ENCODE peak calls at places on chromosomes 2 and 18, in six cellular contexts. N is psoas muscle, I is HuH-7.5, F is NCI-H446 treated with DMSO at 0.1 percent for 48 hours, B is epithelial cell of esophagus, Q is RWPE1. W is an unnamed sample.

GRCh38 chr2:237904806-237905599 is 45.6 kb downstream of the RAMP1 start:
- DNase-seq in N (peak; percentile 77), I (no peak), F (no peak), B (no peak), Q (no peak), W (no peak)

GRCh38 chr2:191917430-191917881 is 70.6 kb upstream of the CAVIN2 start:
- DNase-seq in N (no peak), I (no peak), F (no peak), B (peak; percentile 29), Q (no peak), W (no peak)

GRCh38 chr2:73142937-73143336 is 30.2 kb upstream of the RAB11FIP5 start:
- DNase-seq in N (no peak), I (no peak), F (no peak), B (no peak), Q (no peak), W (no peak)

GRCh38 chr2:144751142-144751905 is 231.4 kb upstream of the ZEB2 start:
- DNase-seq in N (no peak), I (no peak), F (no peak), B (no peak), Q (no peak), W (no peak)

GRCh38 chr2:184793196-184793595 is 194.9 kb downstream of the ZNF804A start:
- DNase-seq in N (no peak), I (no peak), F (no peak), B (no peak), Q (no peak), W (no peak)

GRCh38 chr18:8657873-8658521 is 47.4 kb upstream of the MTCL1 start:
- DNase-seq in N (no peak), I (no peak), F (peak; percentile 74), B (peak; percentile 76), Q (no peak), W (no peak)

GRCh38 chr2:196331143-196331542 is 159.8 kb upstream of the STK17B start:
- DNase-seq in N (no peak), I (peak; percentile 15), F (no peak), B (peak; percentile 11), Q (no peak), W (no peak)

GRCh38 chr2:42045956-42046748 is 1.7 kb upstream of the PKDCC start:
- DNase-seq in N (no peak), I (no peak), F (no peak), B (no peak), Q (no peak), W (peak; percentile 63)

GRCh38 chr2:109144271-109144670 is 15.3 kb downstream of the SH3RF3 start:
- DNase-seq in N (no peak), I (no peak), F (no peak), B (no peak), Q (no peak), W (no peak)

GRCh38 chr18:8424917-8425725 is 184.1 kb upstream of the RAB12 start:
- DNase-seq in N (no peak), I (no peak), F (no peak), B (peak; percentile 94), Q (peak; percentile 78), W (no peak)

GRCh38 chr2:120935339-120936313 is 200.0 kb downstream of the GLI2 start:
- DNase-seq in N (no peak), I (peak; percentile 59), F (no peak), B (no peak), Q (peak; percentile 61), W (peak; percentile 55)

GRCh38 chr2:60100034-60100433 is 453.4 kb downstream of the BCL11A start:
- DNase-seq in N (peak; percentile 15), I (no peak), F (no peak), B (no peak), Q (no peak), W (no peak)

GRCh38 chr2:230902180-230902899 is 22.7 kb downstream of the GPR55 start:
- DNase-seq in N (no peak), I (peak; percentile 55), F (no peak), B (peak; percentile 72), Q (peak; percentile 71), W (peak; percentile 60)

GRCh38 chr2:45851576-45852304 is 200.3 kb downstream of the PRKCE start:
- DNase-seq in N (peak; percentile 20), I (no peak), F (no peak), B (peak; percentile 87), Q (peak; percentile 86), W (no peak)

GRCh38 chr18:3579701-3580100 is 129.7 kb downstream of the TGIF1 start:
- DNase-seq in N (no peak), I (no peak), F (no peak), B (peak; percentile 75), Q (no peak), W (no peak)

GRCh38 chr2:166106431-166107015 is 21.3 kb downstream of the SCN1A start:
- DNase-seq in N (no peak), I (no peak), F (peak; percentile 64), B (no peak), Q (no peak), W (no peak)

GRCh38 chr2:164766217-164766616 is 75.4 kb downstream of the COBLL1 start:
- DNase-seq in N (no peak), I (no peak), F (no peak), B (peak; percentile 4), Q (no peak), W (no peak)

GRCh38 chr2:191930205-191930604 is 83.3 kb upstream of the CAVIN2 start:
- DNase-seq in N (no peak), I (no peak), F (no peak), B (no peak), Q (no peak), W (no peak)

GRCh38 chr2:191045141-191045540 is 31.2 kb upstream of the STAT1 start:
- DNase-seq in N (no peak), I (no peak), F (no peak), B (no peak), Q (no peak), W (no peak)

GRCh38 chr2:236254674-236255073 is 9.5 kb downstream of the ASB18 start:
- DNase-seq in N (no peak), I (no peak), F (no peak), B (no peak), Q (no peak), W (no peak)

GRCh38 chr2:3487432-3487831 is 31.9 kb downstream of the ADI1 start:
- DNase-seq in N (no peak), I (no peak), F (no peak), B (no peak), Q (no peak), W (no peak)

GRCh38 chr2:174760845-174761473 is 3.3 kb downstream of the CHRNA1 start:
- DNase-seq in N (no peak), I (no peak), F (no peak), B (no peak), Q (no peak), W (no peak)

GRCh38 chr18:76351961-76352581 is 143.0 kb downstream of the ZNF516 start:
- DNase-seq in N (peak; percentile 54), I (peak; percentile 42), F (no peak), B (no peak), Q (peak; percentile 87), W (peak; percentile 49)

GRCh38 chr18:8029061-8029460 is 461.9 kb downstream of the PTPRM start:
- DNase-seq in N (no peak), I (no peak), F (no peak), B (no peak), Q (no peak), W (no peak)

GRCh38 chr18:46712406-46712805 is 44.4 kb downstream of the ST8SIA5 start:
- DNase-seq in N (peak; percentile 34), I (no peak), F (peak; percentile 2), B (no peak), Q (no peak), W (no peak)

GRCh38 chr2:158024288-158024898 is 77.3 kb upstream of the UPP2 start:
- DNase-seq in N (peak; percentile 35), I (no peak), F (peak; percentile 12), B (peak; percentile 58), Q (peak; percentile 55), W (no peak)

GRCh38 chr2:156088598-156088997 is 243.9 kb downstream of the NR4A2 start:
- DNase-seq in N (no peak), I (no peak), F (no peak), B (peak; percentile 80), Q (no peak), W (no peak)